ENCODE peak calls at places on chromosomes 11 and 22, in six cellular contexts. J is astrocyte; R is DND-41; A is CD8-positive, alpha-beta T cell; G is fibroblast of lung; F is transverse colon. M is an unnamed sample.

GRCh38 chr22:49753276-49753884 is 74.3 kb downstream of the BRD1 start:
- DNase-seq in F (no peak), G (no peak), A (no peak), J (no peak), R (no peak), M (peak; percentile 57)

GRCh38 chr11:83975984-83976383 is 689.8 kb upstream of the CCDC90B start:
- DNase-seq in G (no peak), F (no peak), J (peak; percentile 13), R (no peak), A (no peak), M (no peak)

GRCh38 chr11:86193297-86194095 is 51.1 kb upstream of the EED start:
- DNase-seq in G (peak; percentile 84), J (peak; percentile 76), R (peak; percentile 37), A (peak; percentile 60), F (peak; percentile 64), M (no peak)

GRCh38 chr22:35367331-35367886 is 13.5 kb upstream of the HMOX1 start:
- DNase-seq in J (no peak), F (peak; percentile 55), G (peak; percentile 19), R (no peak), A (no peak), M (no peak)

GRCh38 chr11:6850526-6850925 is 5.0 kb downstream of the OR10A5 start:
- DNase-seq in G (no peak), R (no peak), J (no peak), F (no peak), A (no peak), M (no peak)

GRCh38 chr11:88297320-88298263 is 39.9 kb downstream of the CTSC start:
- DNase-seq in F (no peak), R (no peak), G (no peak), J (peak; percentile 74), A (no peak), M (no peak)

GRCh38 chr22:18000441-18001039 is 23.8 kb downstream of the MICAL3 start:
- DNase-seq in J (no peak), G (no peak), F (peak; percentile 36), A (peak; percentile 35), R (peak; percentile 27), M (peak; percentile 78)

GRCh38 chr11:57499413-57499982 is 16.0 kb downstream of the SLC43A1 start:
- DNase-seq in R (no peak), J (peak; percentile 69), F (peak; percentile 95), G (peak; percentile 94), A (no peak), M (peak; percentile 98)

GRCh38 chr11:99822846-99823565 is 802.3 kb downstream of the CNTN5 start:
- DNase-seq in G (no peak), R (no peak), A (no peak), F (no peak), J (peak; percentile 6), M (no peak)

GRCh38 chr11:3009481-3009880 is 17.4 kb upstream of the NAP1L4 start:
- DNase-seq in J (no peak), G (no peak), R (no peak), A (no peak), F (no peak), M (no peak)

GRCh38 chr11:111531687-111532364 is 8.7 kb upstream of the LAYN start:
- DNase-seq in J (peak; percentile 92), R (no peak), A (peak; percentile 74), G (peak; percentile 83), F (no peak), M (no peak)

GRCh38 chr22:19554834-19555404 is 30.7 kb upstream of the CLDN5 start:
- DNase-seq in A (no peak), G (peak; percentile 46), J (no peak), R (no peak), F (no peak), M (no peak)

GRCh38 chr11:64765291-64765803 is 5.6 kb upstream of the PYGM start:
- DNase-seq in G (no peak), A (no peak), J (no peak), F (no peak), R (no peak), M (no peak)

GRCh38 chr11:64768300-64768694 is 8.5 kb upstream of the PYGM start:
- DNase-seq in F (no peak), J (no peak), G (no peak), A (no peak), R (no peak), M (no peak)

GRCh38 chr11:64765841-64766682 is 6.3 kb upstream of the PYGM start:
- DNase-seq in J (no peak), F (no peak), R (no peak), G (no peak), A (no peak), M (no peak)

GRCh38 chr11:64767344-64768299 is 7.8 kb upstream of the PYGM start:
- DNase-seq in G (peak; percentile 54), R (peak; percentile 81), J (peak; percentile 32), F (peak; percentile 77), A (peak; percentile 85), M (peak; percentile 84)

DNA sequence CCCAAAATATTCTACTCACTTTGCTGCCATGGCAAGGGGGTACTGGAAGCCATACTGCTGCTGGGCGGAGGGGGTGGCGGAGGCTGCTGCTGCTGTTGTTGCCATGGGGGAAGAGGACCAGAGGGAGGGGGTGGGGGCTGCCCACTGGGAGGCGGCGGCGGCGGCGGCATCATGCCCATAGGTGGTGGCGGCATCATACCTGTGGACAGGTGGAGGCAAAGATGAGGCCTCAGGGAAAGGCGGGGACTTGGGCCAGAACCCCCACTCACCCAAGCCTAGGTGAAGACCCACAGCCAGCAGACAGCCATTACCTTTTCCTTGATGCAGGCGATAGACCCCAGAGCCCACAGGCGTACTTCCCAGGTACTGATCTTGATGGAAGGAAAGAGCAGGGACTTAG is 7.1 kb upstream of the PYGM start:
- DNase-seq in F (no peak), J (no peak), G (no peak), R (no peak), A (no peak), M (no peak)
- H3K27ac ChIP-seq in F (peak overlapping the region; percentile 47), J (no peak overlapping the region), G (no peak overlapping the region), R (peak overlapping the region; percentile 33), A (no peak overlapping the region), M (peak overlapping the region; percentile 74)

GRCh38 chr11:44690651-44691050 is 36.1 kb upstream of the TSPAN18 start:
- DNase-seq in J (no peak), F (no peak), R (no peak), G (no peak), A (no peak), M (no peak)

GRCh38 chr11:44681698-44682097 is 45.1 kb upstream of the TSPAN18 start:
- DNase-seq in F (no peak), R (no peak), G (peak; percentile 22), A (no peak), J (peak; percentile 56), M (no peak)

GRCh38 chr11:44689265-44689664 is 37.5 kb upstream of the TSPAN18 start:
- DNase-seq in A (no peak), G (no peak), R (no peak), J (no peak), F (no peak), M (no peak)

GRCh38 chr11:44684886-44685285 is 41.9 kb upstream of the TSPAN18 start:
- DNase-seq in G (no peak), F (no peak), A (no peak), J (no peak), R (no peak), M (no peak)

GRCh38 chr11:44687310-44687842 is 39.4 kb upstream of the TSPAN18 start:
- DNase-seq in J (no peak), A (no peak), R (no peak), G (no peak), F (no peak), M (no peak)
- H3K4me3 ChIP-seq in J (no peak overlapping the region), A (no peak overlapping the region), R (no peak overlapping the region), G (no peak overlapping the region), F (no peak overlapping the region), M (no peak overlapping the region)

DNA sequence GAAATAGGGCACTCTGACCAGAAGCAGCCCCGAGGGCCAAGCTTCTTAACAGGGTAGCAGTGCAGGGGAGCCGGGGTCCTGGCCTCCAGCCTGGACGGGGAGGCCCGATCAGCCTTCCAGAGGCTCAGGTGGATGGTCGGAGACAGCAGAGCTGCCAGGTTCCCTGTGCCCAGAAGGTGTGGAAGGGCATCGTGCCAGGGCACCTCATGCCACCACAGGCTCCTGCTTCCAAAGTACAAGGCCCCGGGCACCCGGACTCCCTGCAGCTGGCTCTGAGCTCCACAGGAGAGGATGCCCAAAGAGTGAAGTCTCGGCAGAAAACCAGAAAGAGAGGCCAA is 14.3 kb downstream of the EHD1 start:
- DNase-seq in G (no peak), R (no peak), J (no peak), A (no peak), F (no peak), M (no peak)
- TF ChIP-seq CTCF in G (no peak), R (no peak), J (no peak), A (no peak), F (no peak), M (no peak)

GRCh38 chr11:128502736-128503135 is 84.6 kb downstream of the ETS1 start:
- DNase-seq in F (no peak), A (no peak), R (no peak), J (peak; percentile 94), G (peak; percentile 88), M (no peak)

GRCh38 chr11:128503231-128503991 is 83.9 kb downstream of the ETS1 start:
- DNase-seq in A (peak; percentile 74), F (no peak), J (peak; percentile 96), R (no peak), G (peak; percentile 87), M (no peak)

GRCh38 chr11:128506384-128506783 is 81.0 kb downstream of the ETS1 start:
- DNase-seq in G (no peak), A (peak; percentile 37), R (no peak), F (no peak), J (no peak), M (no peak)

GRCh38 chr11:128505449-128506058 is 81.8 kb downstream of the ETS1 start:
- DNase-seq in G (no peak), R (no peak), J (no peak), A (no peak), F (no peak), M (no peak)

DNA sequence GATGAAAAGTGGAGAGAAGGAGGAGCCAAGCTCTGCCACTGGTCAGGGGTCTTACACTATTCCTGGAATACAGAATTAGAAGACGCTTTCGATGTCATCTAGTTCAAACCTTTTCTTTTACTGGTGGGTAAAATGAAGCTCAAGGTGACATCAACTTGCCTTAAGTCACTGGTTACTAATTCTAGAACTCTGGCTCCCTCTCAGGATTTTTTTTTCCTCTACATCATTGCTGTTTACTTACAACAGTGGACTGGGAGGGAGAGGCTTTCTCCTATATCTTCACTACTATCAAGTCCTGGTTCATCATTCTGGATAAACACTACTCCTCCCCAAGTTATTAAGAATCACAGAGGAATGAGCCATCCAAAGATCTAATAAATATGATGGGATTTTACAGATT is 82.9 kb downstream of the ETS1 start:
- DNase-seq in G (no peak), F (no peak), A (no peak), R (no peak), J (no peak), M (no peak)
- H3K27ac ChIP-seq in G (peak overlapping the region; percentile 92), F (peak overlapping the region; percentile 92), A (peak overlapping the region; percentile 48), R (no peak overlapping the region), J (peak overlapping the region; percentile 95), M (peak overlapping the region; percentile 34)

M was measured in coronary artery.